ENCODE peak calls at places on chromosomes 13 and 19, in eight cellular contexts. B is left ventricle myocardium inferior; S is endodermal cell; Y is neuronal stem cell; G is effector memory CD4-positive, alpha-beta T cell; T is mesendoderm; C is psoas muscle; J is pancreas. K is an unnamed sample. For H3K27me3 and H3K4me1, the result is how much of the 10 kb centered on the place peaks cover.

GRCh38 chr13:33743438-33744368 is 74.2 kb upstream of the RFC3 start:
- DNase-seq in Y (no peak), G (no peak), B (no peak), S (peak), J (no peak), C (no peak), T (peak), K (no peak)

GRCh38 chr19:1446713-1447564 is 3.0 kb upstream of the APC2 start:
- DNase-seq in Y (no peak), G (no peak), J (no peak), B (no peak), T (no peak), C (no peak), S (peak), K (no peak)

GRCh38 chr13:27481766-27482165 is 31.4 kb upstream of the MTIF3 start:
- DNase-seq in J (peak), S (peak), C (no peak), B (peak), T (peak), Y (peak), G (no peak), K (peak)

GRCh38 chr19:40219721-40220276 is 1.6 kb upstream of the TTC9B start:
- DNase-seq in G (no peak), T (no peak), B (no peak), S (no peak), Y (no peak), C (no peak), J (no peak), K (no peak)

GRCh38 chr13:81012031-81012430 is 671.1 kb upstream of the SPRY2 start:
- DNase-seq in S (no peak), G (no peak), T (peak), B (no peak), Y (no peak), J (no peak), C (no peak), K (no peak)

GRCh38 chr13:24115671-24116070 is 44.8 kb upstream of the SPATA13 start:
- DNase-seq in T (no peak), B (no peak), Y (no peak), S (no peak), G (no peak), J (no peak), C (no peak), K (no peak)

GRCh38 chr13:95643471-95643813 is 1.1 kb downstream of the DZIP1 start:
- DNase-seq in T (peak), Y (peak), C (no peak), J (no peak), G (no peak), B (no peak), S (peak), K (no peak)

GRCh38 chr13:39259371-39259770 is 221.1 kb downstream of the NHLRC3 start:
- DNase-seq in B (no peak), T (no peak), Y (no peak), S (no peak), J (no peak), C (no peak), G (no peak), K (no peak)

GRCh38 chr13:42649761-42650289 is 75.9 kb downstream of the TNFSF11 start:
- DNase-seq in S (no peak), Y (no peak), G (no peak), B (no peak), C (no peak), J (no peak), T (no peak), K (no peak)

GRCh38 chr13:114070098-114070799 is 62.2 kb downstream of the RASA3 start:
- DNase-seq in Y (no peak), J (no peak), T (no peak), G (no peak), S (no peak), B (no peak), C (no peak), K (peak)

GRCh38 chr13:29171244-29171643 is 351.1 kb downstream of the MTUS2 start:
- DNase-seq in S (no peak), T (no peak), B (no peak), G (no peak), J (no peak), C (no peak), Y (no peak), K (no peak)

GRCh38 chr13:113499936-113500335 is 9.4 kb upstream of the DCUN1D2 start:
- DNase-seq in B (no peak), Y (no peak), G (no peak), T (no peak), J (no peak), S (no peak), C (no peak), K (no peak)

GRCh38 chr19:56253737-56254136 is 18.8 kb upstream of the EDDM13 start:
- DNase-seq in B (no peak), T (peak), G (no peak), Y (no peak), S (no peak), J (no peak), C (no peak), K (no peak)

GRCh38 chr13:109859216-109859835 is 72.9 kb upstream of the IRS2 start:
- DNase-seq in Y (no peak), T (no peak), C (peak), B (no peak), J (no peak), G (no peak), S (peak), K (no peak)

GRCh38 chr19:43479961-43480561 is 14.7 kb upstream of the LYPD3 start:
- DNase-seq in G (no peak), C (no peak), J (no peak), T (no peak), Y (no peak), B (no peak), S (no peak), K (no peak)

DNA sequence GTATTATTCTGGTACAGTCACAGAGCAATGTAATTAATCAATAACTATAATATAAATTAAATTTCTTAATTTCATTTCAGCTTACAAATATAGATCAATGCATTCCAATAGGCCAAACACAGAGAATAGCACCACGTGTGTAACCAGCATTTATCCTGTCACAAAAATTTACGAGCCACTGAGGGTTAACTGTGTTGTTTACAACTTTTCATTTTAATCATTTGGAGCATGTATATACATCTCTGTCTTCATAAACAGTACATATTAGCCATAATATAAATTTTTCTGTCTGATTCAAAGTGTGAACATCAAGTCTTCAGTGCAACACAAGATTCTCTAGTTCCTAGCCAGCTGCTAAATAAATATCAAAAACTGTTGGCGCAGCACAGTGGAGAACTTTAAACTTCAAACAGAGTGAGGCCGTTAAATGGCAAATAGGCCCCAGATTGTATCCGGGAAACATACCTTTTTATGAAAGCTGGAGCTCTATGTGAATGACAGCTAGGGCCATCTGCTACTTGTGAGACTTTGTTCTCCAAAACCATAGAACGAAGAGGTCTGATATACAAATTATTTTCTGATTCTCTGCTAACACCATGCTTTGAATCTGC is 105.1 kb downstream of the TBC1D4 start:
- DNase-seq in J (no peak), C (no peak), Y (no peak), G (no peak), B (no peak), S (no peak), T (no peak), K (no peak)
- H3K27me3 ChIP-seq in J (under half), C (under half), Y (under half), G (under half), B (under half), S (under half), T (under half), K (under half)

GRCh38 chr13:34772206-34772605 is 169.9 kb upstream of the NBEA start:
- DNase-seq in S (no peak), G (no peak), B (no peak), Y (no peak), T (peak), C (no peak), J (no peak), K (no peak)
- H3K4me1 ChIP-seq in S (under half), G (under half), B (under half), Y (under half), T (under half), C (under half), J (under half), K (under half)

GRCh38 chr19:41926861-41927809 is 1.1 kb downstream of the ERFL start:
- DNase-seq in S (no peak), G (no peak), Y (no peak), C (no peak), T (no peak), B (no peak), J (no peak), K (no peak)
- H3K4me3 ChIP-seq in S (no peak), G (no peak), Y (no peak), C (no peak), T (no peak), B (peak), J (no peak), K (no peak)

DNA sequence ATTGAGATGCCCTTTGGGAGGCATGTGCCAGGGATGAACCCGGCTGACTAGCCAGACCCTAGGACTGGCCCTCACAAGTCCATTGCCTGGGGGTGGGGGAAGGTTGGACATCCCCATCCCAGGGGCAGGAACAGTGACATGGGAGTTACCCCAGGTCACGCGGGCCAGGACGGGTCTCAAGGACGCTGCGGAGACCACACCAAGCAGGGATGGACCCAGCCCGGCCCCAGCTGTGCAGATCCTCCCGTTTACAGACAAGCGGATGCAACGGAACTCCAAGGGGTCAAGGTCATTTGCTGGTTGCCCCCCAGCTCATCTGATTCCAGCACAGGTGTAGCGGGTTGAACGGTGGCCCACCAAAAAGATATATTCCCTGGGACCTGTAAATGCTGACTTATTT is 20.0 kb downstream of the F2RL3 start:
- DNase-seq in S (no peak), G (no peak), C (no peak), T (no peak), Y (no peak), J (no peak), B (no peak), K (peak)
- H3K27me3 ChIP-seq in S (under half), G (under half), C (under half), T (under half), Y (under half), J (under half), B (under half), K (under half)

DNA sequence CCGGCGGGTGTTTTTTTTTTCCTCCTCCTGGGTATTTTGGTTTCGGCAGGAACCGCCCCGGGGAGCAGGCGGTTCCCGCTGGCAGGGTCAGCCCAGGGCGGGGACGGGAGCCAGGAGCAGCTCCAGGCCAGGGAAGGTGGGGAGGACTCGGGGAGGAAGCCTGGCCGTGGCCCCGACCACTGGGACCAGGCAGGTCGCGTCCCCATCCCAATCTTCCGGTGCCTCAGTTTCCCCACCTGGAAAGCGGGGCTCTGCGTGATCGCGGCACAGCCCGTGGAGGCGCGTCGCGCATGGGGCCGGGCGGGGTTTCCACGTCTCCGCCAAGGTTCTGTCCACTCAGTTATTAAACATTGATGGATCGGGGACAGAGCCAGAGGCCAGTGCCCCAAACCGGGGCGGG is 34.8 kb downstream of the IL12RB1 start:
- DNase-seq in C (peak), T (no peak), J (peak), Y (no peak), S (no peak), B (peak), G (no peak), K (no peak)
- H3K4me1 ChIP-seq in C (under half), T (under half), J (under half), Y (under half), S (under half), B (under half), G (under half), K (under half)

DNA sequence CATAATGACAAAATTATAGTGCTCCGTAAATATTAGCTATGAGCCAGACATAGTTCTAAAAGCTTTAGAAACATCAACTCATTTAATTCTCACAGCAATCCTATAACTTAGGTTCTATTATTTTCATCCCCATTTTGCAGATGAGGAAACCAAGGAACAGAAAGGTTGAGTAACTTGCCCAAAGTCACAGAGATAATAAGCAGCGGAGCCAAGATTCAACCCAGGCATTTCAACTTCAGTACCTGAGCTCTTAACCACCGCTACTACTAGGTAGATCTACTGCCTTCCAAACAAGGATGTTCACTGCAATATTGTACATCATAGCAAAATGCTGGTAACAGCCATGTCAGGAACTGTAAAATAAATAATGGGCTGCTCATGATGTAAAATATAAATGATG is 39.9 kb downstream of the ELF1 start:
- DNase-seq in Y (no peak), T (no peak), G (no peak), J (no peak), C (no peak), B (no peak), S (no peak), K (no peak)
- H3K4me3 ChIP-seq in Y (no peak), T (no peak), G (peak), J (no peak), C (peak), B (peak), S (no peak), K (no peak)

GRCh38 chr19:18613589-18614234 is 1.0 kb downstream of the TMEM59L start:
- DNase-seq in Y (no peak), S (peak), T (no peak), J (no peak), B (no peak), G (no peak), C (no peak), K (no peak)
- H3K27me3 ChIP-seq in Y (half or more), S (half or more), T (under half), J (under half), B (half or more), G (half or more), C (half or more), K (half or more)

GRCh38 chr13:44812818-44813217 is 176.5 kb downstream of the NUFIP1 start:
- DNase-seq in B (no peak), J (no peak), T (no peak), C (no peak), S (peak), Y (no peak), G (no peak), K (no peak)
- H3K4me1 ChIP-seq in B (under half), J (under half), T (under half), C (under half), S (under half), Y (under half), G (under half), K (under half)

DNA sequence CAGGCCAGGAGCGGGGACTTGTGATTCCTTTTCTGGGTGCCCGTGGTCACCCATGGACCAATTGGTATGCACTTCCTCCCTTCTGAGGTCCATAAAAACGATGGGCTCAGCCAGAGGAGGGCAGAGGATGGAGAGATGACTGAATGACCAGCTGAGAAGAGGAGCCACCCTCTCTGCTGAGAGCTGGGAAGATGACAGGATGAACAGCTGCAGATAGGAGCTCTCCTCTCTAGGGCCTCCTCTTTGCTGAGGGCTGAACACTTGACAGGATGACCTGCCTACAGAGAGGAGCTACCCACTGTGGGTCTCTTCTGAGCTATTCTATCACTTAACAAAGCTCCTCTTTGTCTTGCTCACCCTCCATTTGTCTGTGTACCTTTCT is 4.1 kb downstream of the IGFL4 start:
- DNase-seq in C (no peak), Y (no peak), S (no peak), T (no peak), G (no peak), J (no peak), B (no peak), K (no peak)
- H3K4me3 ChIP-seq in C (no peak), Y (no peak), S (no peak), T (no peak), G (no peak), J (no peak), B (no peak), K (no peak)